ENCODE peak calls at places on chromosomes 12 and 14, in six cellular contexts. Q is neuronal stem cell, X is mesendoderm, W is IMR-90, O is trophoblast cell, G is H1. F is an unnamed sample.
A peak's percentile ranks its signal among the peaks of the same experiment; 100 is the strongest.

GRCh38 chr14:64265222-64265621 is 28.9 kb downstream of the ESR2 start:
- DNase-seq in Q (no peak), X (no peak), O (no peak), W (no peak), G (no peak), F (no peak)

GRCh38 chr12:50110127-50110761 is 1.8 kb upstream of the COX14 start:
- DNase-seq in X (peak; percentile 36), G (no peak), O (no peak), W (no peak), Q (no peak), F (no peak)

GRCh38 chr14:99773496-99774203 is 19.6 kb upstream of the EML1 start:
- DNase-seq in G (no peak), W (no peak), Q (no peak), X (peak; percentile 18), O (no peak), F (no peak)

GRCh38 chr12:65956056-65956738 is 131.9 kb downstream of the HMGA2 start:
- DNase-seq in G (no peak), O (no peak), W (no peak), X (no peak), Q (no peak), F (peak; percentile 36)

GRCh38 chr12:574475-575128 is 88.6 kb downstream of the NINJ2 start:
- DNase-seq in O (no peak), Q (no peak), G (no peak), X (no peak), W (no peak), F (peak; percentile 27)

GRCh38 chr14:93103392-93104080 is 12.2 kb downstream of the ITPK1 start:
- DNase-seq in O (no peak), Q (no peak), W (no peak), G (no peak), X (no peak), F (peak; percentile 15)

GRCh38 chr12:122452701-122453285 is 30.3 kb upstream of the CLIP1 start:
- DNase-seq in O (no peak), G (no peak), X (no peak), Q (no peak), W (no peak), F (no peak)

GRCh38 chr12:45575823-45576448 is 153.6 kb upstream of the ARID2 start:
- DNase-seq in W (no peak), O (no peak), G (no peak), X (no peak), Q (no peak), F (no peak)

GRCh38 chr14:51869426-51870113 is 9.2 kb downstream of the GNG2 start:
- DNase-seq in Q (no peak), X (no peak), G (no peak), W (no peak), O (no peak), F (peak; percentile 47)

GRCh38 chr14:22112004-22112403 is 438.4 kb upstream of the OR4E1 start:
- DNase-seq in G (no peak), O (peak; percentile 25), W (no peak), X (peak; percentile 24), Q (no peak), F (no peak)

GRCh38 chr14:105503918-105504692 is 13.1 kb downstream of the TEDC1 start:
- DNase-seq in Q (no peak), O (no peak), W (no peak), G (no peak), X (no peak), F (no peak)

GRCh38 chr14:36420288-36420687 is 99.7 kb downstream of the NKX2-1 start:
- DNase-seq in G (no peak), O (no peak), X (peak; percentile 73), Q (peak; percentile 26), W (no peak), F (no peak)

GRCh38 chr14:67343601-67344230 is 15.9 kb downstream of the ATP6V1D start:
- DNase-seq in X (no peak), W (no peak), Q (no peak), O (no peak), G (no peak), F (no peak)

GRCh38 chr14:104732931-104733681 is 9.1 kb downstream of the ADSS1 start:
- DNase-seq in W (no peak), G (no peak), X (no peak), O (no peak), Q (no peak), F (no peak)

GRCh38 chr14:43043851-43044250 is 1437.2 kb downstream of the LRFN5 start:
- DNase-seq in W (no peak), G (no peak), Q (no peak), X (no peak), O (no peak), F (no peak)

GRCh38 chr14:39268393-39268792 is 34.7 kb downstream of the MIA2 start:
- DNase-seq in O (no peak), W (peak; percentile 18), X (peak; percentile 43), Q (no peak), G (no peak), F (peak; percentile 34)

GRCh38 chr12:20040194-20040593 is 328.1 kb upstream of the PDE3A start:
- DNase-seq in O (no peak), G (no peak), W (no peak), Q (no peak), X (no peak), F (no peak)

GRCh38 chr12:26630546-26631027 is 202.4 kb downstream of the ITPR2 start:
- DNase-seq in W (peak; percentile 90), Q (no peak), G (no peak), X (no peak), O (peak; percentile 51), F (peak; percentile 63)

GRCh38 chr12:1929241-1929984 is 11.0 kb upstream of the CACNA2D4 start:
- DNase-seq in X (no peak), G (no peak), Q (no peak), W (no peak), O (no peak), F (no peak)

GRCh38 chr12:113385282-113385882 is 18.3 kb downstream of the SDS start:
- DNase-seq in W (no peak), Q (no peak), O (no peak), G (no peak), X (no peak), F (no peak)

GRCh38 chr14:79134346-79134745 is 964.2 kb downstream of the NRXN3 start:
- DNase-seq in G (no peak), O (no peak), Q (no peak), X (no peak), W (no peak), F (no peak)

GRCh38 chr12:94098466-94098865 is 49.9 kb upstream of the PLXNC1 start:
- DNase-seq in G (no peak), X (peak; percentile 93), Q (no peak), O (peak; percentile 53), W (peak; percentile 71), F (peak; percentile 33)

GRCh38 chr12:94099191-94099983 is 49.0 kb upstream of the PLXNC1 start:
- DNase-seq in Q (no peak), G (no peak), X (peak; percentile 37), O (peak; percentile 85), W (peak; percentile 81), F (no peak)

GRCh38 chr12:94100990-94101901 is 47.1 kb upstream of the PLXNC1 start:
- DNase-seq in W (peak; percentile 58), G (peak; percentile 36), O (peak; percentile 84), Q (peak; percentile 69), X (peak; percentile 84), F (peak; percentile 62)

GRCh38 chr12:94101902-94102660 is 46.3 kb upstream of the PLXNC1 start:
- DNase-seq in O (peak; percentile 97), W (peak; percentile 82), Q (peak; percentile 85), X (peak; percentile 91), G (peak; percentile 82), F (peak; percentile 84)

DNA sequence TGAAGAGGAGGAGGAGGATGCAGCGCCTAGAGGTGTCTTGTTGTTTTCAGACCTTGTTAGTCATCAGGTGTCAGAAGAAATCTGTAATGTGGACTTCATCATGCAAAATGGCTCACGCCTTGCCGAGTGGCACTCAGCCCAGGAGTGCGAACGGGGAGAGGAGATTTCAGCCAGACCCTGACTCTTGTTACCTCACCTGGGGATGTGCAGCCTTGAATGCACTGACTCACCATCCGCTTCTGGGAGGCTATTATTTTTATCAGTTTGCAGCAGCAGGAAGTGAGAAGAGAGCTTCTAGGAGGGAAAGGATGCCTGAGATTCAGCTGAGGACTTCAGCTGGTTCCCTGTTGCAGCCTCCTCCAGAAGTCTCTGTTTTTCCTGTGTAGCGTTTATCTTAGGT is 48.1 kb upstream of the PLXNC1 start:
- DNase-seq in O (peak; percentile 69), G (no peak), Q (no peak), W (peak; percentile 58), X (peak; percentile 84), F (no peak)
- H3K4me3 ChIP-seq in O (no peak overlapping the region), G (no peak overlapping the region), Q (no peak overlapping the region), W (no peak overlapping the region), X (no peak overlapping the region), F (no peak overlapping the region)

GRCh38 chr12:133037207-133038005 is at the start of gene ZNF84:
- DNase-seq in G (peak; percentile 87), X (peak; percentile 99), W (peak; percentile 98), O (peak; percentile 100), Q (peak; percentile 96), F (peak; percentile 99)
- H3K18ac ChIP-seq in G (peak within 1 kb of the TSS; percentile 100), X (peak within 1 kb of the TSS; percentile 96), W (no peak within 1 kb of the TSS), O (peak within 1 kb of the TSS; percentile 50), Q (peak within 1 kb of the TSS; percentile 99), F (peak within 1 kb of the TSS; percentile 97)

DNA sequence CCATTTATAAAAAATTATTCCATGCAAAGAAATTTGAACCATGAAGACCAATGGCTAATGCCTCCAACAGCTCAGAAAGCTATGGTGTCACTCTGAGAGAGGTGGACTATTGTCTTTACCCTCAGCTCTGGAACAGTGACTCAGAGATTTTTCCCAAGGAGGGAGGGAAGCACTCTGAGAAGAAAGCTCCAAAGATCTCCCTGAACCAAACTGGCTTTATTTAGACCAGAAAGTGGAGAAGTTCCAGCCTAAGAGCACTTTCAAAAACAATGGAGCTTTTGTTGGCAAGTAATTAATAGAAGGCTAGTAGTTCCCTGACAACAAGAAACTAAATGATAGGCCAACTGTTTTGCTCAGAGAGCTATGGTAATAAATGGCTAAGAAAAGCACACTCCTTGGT is 599.9 kb upstream of the MDGA2 start:
- DNase-seq in Q (no peak), X (peak; percentile 45), W (no peak), O (no peak), G (no peak), F (no peak)
- H3K4me3 ChIP-seq in Q (no peak overlapping the region), X (no peak overlapping the region), W (no peak overlapping the region), O (no peak overlapping the region), G (no peak overlapping the region), F (no peak overlapping the region)

GRCh38 chr12:130557876-130558770 is 158.0 kb downstream of the RIMBP2 start:
- DNase-seq in X (no peak), G (no peak), W (no peak), O (no peak), Q (no peak), F (no peak)

GRCh38 chr12:130563322-130563721 is 152.8 kb downstream of the RIMBP2 start:
- DNase-seq in G (no peak), O (no peak), X (no peak), Q (no peak), W (no peak), F (no peak)

GRCh38 chr12:130562711-130563110 is 153.4 kb downstream of the RIMBP2 start:
- DNase-seq in X (no peak), W (no peak), O (no peak), Q (no peak), G (no peak), F (no peak)

GRCh38 chr12:130559806-130560205 is 156.3 kb downstream of the RIMBP2 start:
- DNase-seq in O (no peak), W (no peak), G (no peak), Q (no peak), X (no peak), F (no peak)

DNA sequence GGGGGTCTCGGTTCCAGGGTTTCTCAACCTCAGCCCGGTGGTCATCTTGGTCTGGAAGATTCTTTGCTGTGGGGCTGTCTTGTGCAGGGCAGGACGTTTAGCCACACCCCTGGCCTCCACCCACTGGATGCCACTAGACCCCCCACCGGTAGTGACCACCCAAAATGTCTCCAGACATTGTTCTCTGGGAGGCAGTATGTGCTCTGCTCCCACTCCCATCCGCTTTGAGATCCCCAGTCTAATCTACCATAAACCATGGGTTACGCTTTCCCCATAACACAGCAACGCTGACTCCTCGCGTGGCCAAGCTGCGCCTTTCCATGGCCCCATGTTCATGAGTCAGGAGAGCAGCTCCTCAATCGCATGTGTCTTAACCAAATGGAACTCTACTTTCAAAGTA is 155.8 kb downstream of the RIMBP2 start:
- DNase-seq in W (no peak), Q (no peak), G (no peak), X (no peak), O (no peak), F (no peak)
- H3K18ac ChIP-seq in W (no peak overlapping the region), Q (no peak overlapping the region), G (no peak overlapping the region), X (no peak overlapping the region), O (no peak overlapping the region), F (no peak overlapping the region)